ENCODE peak calls at places on chromosomes 2 and 18, in eight cellular contexts. One of them, this sample, is unnamed.
A peak's percentile ranks its signal among the peaks of the same experiment; 100 is the strongest.

GRCh38 chr2:101622633-101623521 is 74.6 kb upstream of the MAP4K4 start:
- DNase-seq in endodermal cell: peak; percentile 46
- DNase-seq in cardiac muscle cell: no peak
- DNase-seq in OCI-LY7: no peak
- DNase-seq in colonic mucosa: no peak
- DNase-seq in tibial artery: no peak
- DNase-seq in tibial nerve: no peak
- DNase-seq in left lung: no peak
- DNase-seq in this sample: no peak

GRCh38 chr2:26691881-26692813 is at the start of gene KCNK3:
- DNase-seq in endodermal cell: peak; percentile 91
- DNase-seq in cardiac muscle cell: peak; percentile 62
- DNase-seq in OCI-LY7: no peak
- DNase-seq in colonic mucosa: peak; percentile 28
- DNase-seq in tibial artery: peak; percentile 95
- DNase-seq in tibial nerve: no peak
- DNase-seq in left lung: peak; percentile 83
- DNase-seq in this sample: peak; percentile 84

GRCh38 chr2:143336719-143337210 is 207.5 kb downstream of the ARHGAP15 start:
- DNase-seq in endodermal cell: no peak
- DNase-seq in cardiac muscle cell: no peak
- DNase-seq in OCI-LY7: no peak
- DNase-seq in colonic mucosa: no peak
- DNase-seq in tibial artery: no peak
- DNase-seq in tibial nerve: no peak
- DNase-seq in left lung: no peak
- DNase-seq in this sample: no peak

GRCh38 chr2:119586085-119586484 is 41.8 kb downstream of the CFAP221 start:
- DNase-seq in endodermal cell: no peak
- DNase-seq in cardiac muscle cell: no peak
- DNase-seq in OCI-LY7: no peak
- DNase-seq in colonic mucosa: no peak
- DNase-seq in tibial artery: no peak
- DNase-seq in tibial nerve: no peak
- DNase-seq in left lung: no peak
- DNase-seq in this sample: no peak

GRCh38 chr2:168338292-168338691 is 90.9 kb upstream of the STK39 start:
- DNase-seq in endodermal cell: no peak
- DNase-seq in cardiac muscle cell: no peak
- DNase-seq in OCI-LY7: no peak
- DNase-seq in colonic mucosa: no peak
- DNase-seq in tibial artery: no peak
- DNase-seq in tibial nerve: no peak
- DNase-seq in left lung: no peak
- DNase-seq in this sample: no peak

GRCh38 chr2:237422309-237422708 is 8.3 kb upstream of the COL6A3 start:
- DNase-seq in endodermal cell: no peak
- DNase-seq in cardiac muscle cell: no peak
- DNase-seq in OCI-LY7: no peak
- DNase-seq in colonic mucosa: no peak
- DNase-seq in tibial artery: no peak
- DNase-seq in tibial nerve: no peak
- DNase-seq in left lung: no peak
- DNase-seq in this sample: peak; percentile 16

GRCh38 chr18:5853253-5853652 is 42.1 kb downstream of the TMEM200C start:
- DNase-seq in endodermal cell: no peak
- DNase-seq in cardiac muscle cell: no peak
- DNase-seq in OCI-LY7: no peak
- DNase-seq in colonic mucosa: no peak
- DNase-seq in tibial artery: no peak
- DNase-seq in tibial nerve: no peak
- DNase-seq in left lung: no peak
- DNase-seq in this sample: no peak

GRCh38 chr2:111160758-111161157 is 40.0 kb downstream of the BCL2L11 start:
- DNase-seq in endodermal cell: peak; percentile 12
- DNase-seq in cardiac muscle cell: peak; percentile 81
- DNase-seq in OCI-LY7: no peak
- DNase-seq in colonic mucosa: no peak
- DNase-seq in tibial artery: no peak
- DNase-seq in tibial nerve: no peak
- DNase-seq in left lung: no peak
- DNase-seq in this sample: no peak

GRCh38 chr2:124530203-124530602 is 505.1 kb downstream of the CNTNAP5 start:
- DNase-seq in endodermal cell: no peak
- DNase-seq in cardiac muscle cell: peak; percentile 5
- DNase-seq in OCI-LY7: no peak
- DNase-seq in colonic mucosa: no peak
- DNase-seq in tibial artery: no peak
- DNase-seq in tibial nerve: no peak
- DNase-seq in left lung: no peak
- DNase-seq in this sample: no peak

GRCh38 chr18:78814766-78815165 is 164.9 kb upstream of the SALL3 start:
- DNase-seq in endodermal cell: no peak
- DNase-seq in cardiac muscle cell: no peak
- DNase-seq in OCI-LY7: no peak
- DNase-seq in colonic mucosa: peak; percentile 23
- DNase-seq in tibial artery: no peak
- DNase-seq in tibial nerve: no peak
- DNase-seq in left lung: peak; percentile 71
- DNase-seq in this sample: no peak
- H3K9me3 ChIP-seq in endodermal cell: peaks cover 6% of the 10 kb centered on the region
- H3K9me3 ChIP-seq in cardiac muscle cell: no peaks in the 10 kb centered on the region
- H3K9me3 ChIP-seq in OCI-LY7: no peaks in the 10 kb centered on the region
- H3K9me3 ChIP-seq in colonic mucosa: no peaks in the 10 kb centered on the region
- H3K9me3 ChIP-seq in tibial artery: no peaks in the 10 kb centered on the region
- H3K9me3 ChIP-seq in tibial nerve: no peaks in the 10 kb centered on the region
- H3K9me3 ChIP-seq in left lung: no peaks in the 10 kb centered on the region
- H3K9me3 ChIP-seq in this sample: no peaks in the 10 kb centered on the region

DNA sequence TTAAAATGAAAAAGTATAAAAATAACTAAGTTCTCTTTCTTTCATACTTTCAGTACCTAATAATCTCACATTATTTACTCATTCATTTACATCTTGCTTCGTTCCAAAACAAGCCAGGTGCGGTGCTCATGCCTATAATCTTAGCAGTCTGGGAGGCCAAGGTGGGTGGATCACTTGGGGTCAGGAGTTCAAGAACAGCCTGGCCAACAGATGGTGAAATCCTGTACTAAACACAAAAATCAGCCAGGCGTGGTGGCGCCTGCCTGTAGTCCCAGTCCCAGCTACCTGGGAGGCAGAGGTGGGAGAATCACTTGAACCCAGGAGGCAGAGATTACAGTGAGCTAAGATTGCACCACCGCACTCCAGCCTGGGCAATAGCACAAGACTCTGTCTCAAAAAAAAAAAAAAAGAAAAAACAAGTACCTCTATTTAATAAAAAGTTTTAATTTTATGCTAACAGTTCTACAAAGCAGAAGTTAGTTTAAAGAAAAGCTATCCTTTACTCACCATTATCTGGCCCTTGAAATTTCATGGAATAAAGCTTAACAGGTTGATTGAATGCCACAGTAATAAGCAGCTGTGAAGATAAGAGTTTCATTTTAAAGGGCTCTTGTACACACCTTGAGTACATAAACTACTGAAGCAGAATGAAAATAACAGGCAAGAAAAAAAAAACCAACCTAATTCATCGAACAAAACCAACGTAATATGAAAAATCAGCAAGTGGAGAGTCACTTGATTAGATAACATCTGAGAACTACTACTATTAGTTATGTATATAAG is 22.5 kb downstream of the TXNL1 start:
- DNase-seq in endodermal cell: no peak
- DNase-seq in cardiac muscle cell: no peak
- DNase-seq in OCI-LY7: no peak
- DNase-seq in colonic mucosa: peak; percentile 61
- DNase-seq in tibial artery: no peak
- DNase-seq in tibial nerve: no peak
- DNase-seq in left lung: no peak
- DNase-seq in this sample: no peak
- H3K36me3 ChIP-seq in endodermal cell: peaks cover 78% of the 10 kb centered on the region
- H3K36me3 ChIP-seq in cardiac muscle cell: peaks cover 54% of the 10 kb centered on the region
- H3K36me3 ChIP-seq in OCI-LY7: peaks cover 58% of the 10 kb centered on the region
- H3K36me3 ChIP-seq in colonic mucosa: no peaks in the 10 kb centered on the region
- H3K36me3 ChIP-seq in tibial artery: peaks cover 50% of the 10 kb centered on the region
- H3K36me3 ChIP-seq in tibial nerve: no peaks in the 10 kb centered on the region
- H3K36me3 ChIP-seq in left lung: peaks cover 82% of the 10 kb centered on the region
- H3K36me3 ChIP-seq in this sample: peaks cover 39% of the 10 kb centered on the region

DNA sequence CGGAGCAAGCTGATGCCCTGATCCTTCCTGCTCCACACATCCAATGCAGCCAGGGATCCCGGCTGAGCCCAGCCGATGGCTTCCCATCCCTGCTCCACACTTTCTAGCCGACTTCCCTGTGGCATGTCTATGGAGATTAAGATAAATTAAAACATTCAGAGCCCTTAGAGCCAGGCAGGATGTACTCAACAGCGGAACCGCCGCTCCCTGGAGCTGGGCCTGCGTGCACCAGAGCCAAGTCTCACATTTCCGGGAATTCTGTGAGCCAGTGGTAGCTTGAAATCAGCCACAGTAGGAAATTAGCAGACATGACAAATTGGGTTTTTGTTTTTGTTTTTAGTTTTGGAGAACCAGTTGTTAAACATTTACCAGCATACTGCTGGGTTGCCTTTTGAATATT is 620.6 kb downstream of the GALR1 start:
- DNase-seq in endodermal cell: no peak
- DNase-seq in cardiac muscle cell: no peak
- DNase-seq in OCI-LY7: no peak
- DNase-seq in colonic mucosa: no peak
- DNase-seq in tibial artery: no peak
- DNase-seq in tibial nerve: no peak
- DNase-seq in left lung: no peak
- DNase-seq in this sample: no peak
- H3K9me3 ChIP-seq in endodermal cell: no peaks in the 10 kb centered on the region
- H3K9me3 ChIP-seq in cardiac muscle cell: no peaks in the 10 kb centered on the region
- H3K9me3 ChIP-seq in OCI-LY7: no peaks in the 10 kb centered on the region
- H3K9me3 ChIP-seq in colonic mucosa: no peaks in the 10 kb centered on the region
- H3K9me3 ChIP-seq in tibial artery: no peaks in the 10 kb centered on the region
- H3K9me3 ChIP-seq in tibial nerve: no peaks in the 10 kb centered on the region
- H3K9me3 ChIP-seq in left lung: no peaks in the 10 kb centered on the region
- H3K9me3 ChIP-seq in this sample: no peaks in the 10 kb centered on the region

GRCh38 chr2:217849154-217849553 is 153.6 kb downstream of the TNS1 start:
- DNase-seq in endodermal cell: no peak
- DNase-seq in cardiac muscle cell: no peak
- DNase-seq in OCI-LY7: no peak
- DNase-seq in colonic mucosa: no peak
- DNase-seq in tibial artery: no peak
- DNase-seq in tibial nerve: no peak
- DNase-seq in left lung: no peak
- DNase-seq in this sample: no peak

GRCh38 chr2:217851191-217852020 is 151.4 kb downstream of the TNS1 start:
- DNase-seq in endodermal cell: no peak
- DNase-seq in cardiac muscle cell: peak; percentile 63
- DNase-seq in OCI-LY7: no peak
- DNase-seq in colonic mucosa: no peak
- DNase-seq in tibial artery: peak; percentile 89
- DNase-seq in tibial nerve: peak; percentile 71
- DNase-seq in left lung: no peak
- DNase-seq in this sample: no peak

GRCh38 chr2:217848351-217848957 is 154.3 kb downstream of the TNS1 start:
- DNase-seq in endodermal cell: no peak
- DNase-seq in cardiac muscle cell: no peak
- DNase-seq in OCI-LY7: no peak
- DNase-seq in colonic mucosa: no peak
- DNase-seq in tibial artery: no peak
- DNase-seq in tibial nerve: no peak
- DNase-seq in left lung: no peak
- DNase-seq in this sample: no peak

GRCh38 chr2:217847552-217848350 is 155.0 kb downstream of the TNS1 start:
- DNase-seq in endodermal cell: no peak
- DNase-seq in cardiac muscle cell: no peak
- DNase-seq in OCI-LY7: no peak
- DNase-seq in colonic mucosa: no peak
- DNase-seq in tibial artery: no peak
- DNase-seq in tibial nerve: no peak
- DNase-seq in left lung: no peak
- DNase-seq in this sample: no peak

GRCh38 chr2:217849576-217849975 is 153.2 kb downstream of the TNS1 start:
- DNase-seq in endodermal cell: no peak
- DNase-seq in cardiac muscle cell: no peak
- DNase-seq in OCI-LY7: no peak
- DNase-seq in colonic mucosa: no peak
- DNase-seq in tibial artery: no peak
- DNase-seq in tibial nerve: no peak
- DNase-seq in left lung: no peak
- DNase-seq in this sample: no peak
- H3K36me3 ChIP-seq in endodermal cell: no peaks in the 10 kb centered on the region
- H3K36me3 ChIP-seq in cardiac muscle cell: peaks cover 3% of the 10 kb centered on the region
- H3K36me3 ChIP-seq in OCI-LY7: no peaks in the 10 kb centered on the region
- H3K36me3 ChIP-seq in colonic mucosa: no peaks in the 10 kb centered on the region
- H3K36me3 ChIP-seq in tibial artery: peaks cover 87% of the 10 kb centered on the region
- H3K36me3 ChIP-seq in tibial nerve: peaks cover 14% of the 10 kb centered on the region
- H3K36me3 ChIP-seq in left lung: peaks cover 64% of the 10 kb centered on the region
- H3K36me3 ChIP-seq in this sample: peaks cover 75% of the 10 kb centered on the region

GRCh38 chr2:9820020-9820973 is 23.0 kb upstream of the TAF1B start:
- DNase-seq in endodermal cell: peak; percentile 75
- DNase-seq in cardiac muscle cell: peak; percentile 50
- DNase-seq in OCI-LY7: no peak
- DNase-seq in colonic mucosa: no peak
- DNase-seq in tibial artery: no peak
- DNase-seq in tibial nerve: no peak
- DNase-seq in left lung: no peak
- DNase-seq in this sample: no peak

GRCh38 chr2:9824441-9824840 is 18.8 kb upstream of the TAF1B start:
- DNase-seq in endodermal cell: no peak
- DNase-seq in cardiac muscle cell: no peak
- DNase-seq in OCI-LY7: no peak
- DNase-seq in colonic mucosa: no peak
- DNase-seq in tibial artery: no peak
- DNase-seq in tibial nerve: no peak
- DNase-seq in left lung: no peak
- DNase-seq in this sample: no peak

GRCh38 chr2:9824956-9825720 is 18.1 kb upstream of the TAF1B start:
- DNase-seq in endodermal cell: no peak
- DNase-seq in cardiac muscle cell: no peak
- DNase-seq in OCI-LY7: no peak
- DNase-seq in colonic mucosa: no peak
- DNase-seq in tibial artery: no peak
- DNase-seq in tibial nerve: no peak
- DNase-seq in left lung: no peak
- DNase-seq in this sample: no peak

GRCh38 chr2:9819551-9819950 is 23.7 kb upstream of the TAF1B start:
- DNase-seq in endodermal cell: no peak
- DNase-seq in cardiac muscle cell: no peak
- DNase-seq in OCI-LY7: no peak
- DNase-seq in colonic mucosa: no peak
- DNase-seq in tibial artery: no peak
- DNase-seq in tibial nerve: no peak
- DNase-seq in left lung: no peak
- DNase-seq in this sample: no peak

GRCh38 chr2:9821805-9822445 is 21.3 kb upstream of the TAF1B start:
- DNase-seq in endodermal cell: peak; percentile 53
- DNase-seq in cardiac muscle cell: no peak
- DNase-seq in OCI-LY7: no peak
- DNase-seq in colonic mucosa: no peak
- DNase-seq in tibial artery: no peak
- DNase-seq in tibial nerve: no peak
- DNase-seq in left lung: no peak
- DNase-seq in this sample: no peak
- H3K9me3 ChIP-seq in endodermal cell: no peaks in the 10 kb centered on the region
- H3K9me3 ChIP-seq in cardiac muscle cell: no peaks in the 10 kb centered on the region
- H3K9me3 ChIP-seq in OCI-LY7: no peaks in the 10 kb centered on the region
- H3K9me3 ChIP-seq in colonic mucosa: no peaks in the 10 kb centered on the region
- H3K9me3 ChIP-seq in tibial artery: no peaks in the 10 kb centered on the region
- H3K9me3 ChIP-seq in tibial nerve: no peaks in the 10 kb centered on the region
- H3K9me3 ChIP-seq in left lung: no peaks in the 10 kb centered on the region
- H3K9me3 ChIP-seq in this sample: no peaks in the 10 kb centered on the region

GRCh38 chr18:50266248-50266704 is at the start of gene CFAP53:
- DNase-seq in endodermal cell: peak; percentile 96
- DNase-seq in cardiac muscle cell: peak; percentile 93
- DNase-seq in OCI-LY7: peak; percentile 85
- DNase-seq in colonic mucosa: peak; percentile 93
- DNase-seq in tibial artery: peak; percentile 94
- DNase-seq in tibial nerve: peak; percentile 79
- DNase-seq in left lung: peak; percentile 98
- DNase-seq in this sample: peak; percentile 95
- H3K36me3 ChIP-seq in endodermal cell: peaks cover 40% of the 10 kb centered on the region
- H3K36me3 ChIP-seq in cardiac muscle cell: peaks cover 13% of the 10 kb centered on the region
- H3K36me3 ChIP-seq in OCI-LY7: peaks cover 20% of the 10 kb centered on the region
- H3K36me3 ChIP-seq in colonic mucosa: no peaks in the 10 kb centered on the region
- H3K36me3 ChIP-seq in tibial artery: peaks cover 27% of the 10 kb centered on the region
- H3K36me3 ChIP-seq in tibial nerve: peaks cover 5% of the 10 kb centered on the region
- H3K36me3 ChIP-seq in left lung: peaks cover 25% of the 10 kb centered on the region
- H3K36me3 ChIP-seq in this sample: peaks cover 7% of the 10 kb centered on the region

This sample was measured in ascending aorta.